ENCODE peak calls at places on chromosomes 16 and 17, in ten cellular contexts. B, A, G, O, C, P, Z, T, K and M are unnamed samples.

GRCh38 chr16:19717319-19717718 is 708 bp downstream of the KNOP1 start:
- DNase-seq in O (no peak), P (peak), C (no peak), K (peak), B (no peak), G (no peak), Z (no peak), A (no peak), T (peak), M (no peak)

GRCh38 chr17:28986714-28987367 is 19.0 kb downstream of the SEZ6 start:
- DNase-seq in Z (no peak), C (no peak), P (no peak), K (no peak), B (no peak), G (no peak), T (no peak), A (no peak), O (no peak), M (no peak)

GRCh38 chr17:81401727-81402529 is 6.7 kb downstream of the BAHCC1 start:
- DNase-seq in T (peak), B (no peak), P (no peak), O (no peak), A (peak), K (no peak), C (no peak), G (no peak), Z (no peak), M (no peak)

GRCh38 chr17:67217446-67217845 is 27.6 kb downstream of the HELZ start:
- DNase-seq in B (no peak), O (no peak), G (no peak), C (no peak), Z (no peak), P (no peak), T (no peak), A (no peak), K (no peak), M (no peak)

GRCh38 chr17:72754513-72754912 is 338.0 kb downstream of the SLC39A11 start:
- DNase-seq in T (no peak), G (no peak), P (no peak), A (no peak), Z (no peak), B (no peak), C (no peak), O (no peak), K (no peak), M (no peak)

GRCh38 chr17:65537845-65538678 is 23.4 kb downstream of the AXIN2 start:
- DNase-seq in A (no peak), Z (no peak), C (peak), K (no peak), G (no peak), T (no peak), P (no peak), B (no peak), O (no peak), M (no peak)

GRCh38 chr17:73646409-73647305 is 2.4 kb upstream of the SDK2 start:
- DNase-seq in C (no peak), A (no peak), Z (peak), P (no peak), K (peak), T (peak), B (peak), O (peak), G (peak), M (no peak)

GRCh38 chr16:53457670-53458069 is 23.4 kb downstream of the RBL2 start:
- DNase-seq in Z (no peak), G (no peak), A (no peak), O (no peak), C (peak), T (no peak), P (peak), B (no peak), K (peak), M (no peak)

GRCh38 chr16:77443834-77444460 is 9.1 kb upstream of the ADAMTS18 start:
- DNase-seq in Z (no peak), G (no peak), T (no peak), K (no peak), B (no peak), P (no peak), O (no peak), A (no peak), C (no peak), M (no peak)

GRCh38 chr17:76993636-76994035 is 125.4 kb downstream of the MGAT5B start:
- DNase-seq in G (no peak), O (no peak), P (no peak), Z (no peak), C (no peak), T (peak), B (no peak), A (no peak), K (no peak), M (no peak)

GRCh38 chr16:31875112-31875803 is 1.7 kb downstream of the ZNF267 start:
- DNase-seq in T (peak), P (no peak), B (no peak), Z (no peak), K (no peak), A (no peak), C (no peak), G (no peak), O (no peak), M (no peak)

GRCh38 chr16:85376292-85377095 is 236.6 kb upstream of the GSE1 start:
- DNase-seq in T (no peak), K (no peak), O (no peak), P (no peak), C (no peak), Z (no peak), G (no peak), B (no peak), A (peak), M (no peak)

GRCh38 chr16:9787717-9788116 is 394.5 kb downstream of the GRIN2A start:
- DNase-seq in C (no peak), K (peak), P (no peak), A (no peak), O (no peak), B (no peak), T (no peak), Z (no peak), G (no peak), M (no peak)

GRCh38 chr17:36890398-36891190 is 46.7 kb upstream of the LHX1 start:
- DNase-seq in Z (no peak), G (no peak), O (no peak), P (no peak), K (no peak), C (no peak), A (no peak), B (no peak), T (peak), M (no peak)

GRCh38 chr16:4882633-4883285 is 35.5 kb downstream of the UBN1 start:
- DNase-seq in G (no peak), B (peak), K (no peak), P (peak), T (no peak), O (no peak), C (no peak), Z (peak), A (no peak), M (no peak)

GRCh38 chr16:64121473-64121872 is 1000.4 kb downstream of the CDH11 start:
- DNase-seq in Z (no peak), C (no peak), A (no peak), G (no peak), P (no peak), B (no peak), T (peak), K (no peak), O (no peak), M (no peak)

GRCh38 chr17:48505788-48506187 is 25.0 kb downstream of the HOXB1 start:
- DNase-seq in O (no peak), B (peak), K (peak), T (peak), C (no peak), G (no peak), Z (peak), A (no peak), P (peak), M (no peak)

GRCh38 chr16:56332464-56333079 is 92.8 kb downstream of the AMFR start:
- DNase-seq in T (peak), O (no peak), Z (no peak), B (peak), K (peak), A (peak), P (peak), C (no peak), G (peak), M (no peak)

GRCh38 chr17:2695961-2696760 is 15.4 kb downstream of the CLUH start:
- DNase-seq in O (peak), K (no peak), T (no peak), Z (no peak), B (no peak), A (no peak), P (no peak), C (no peak), G (no peak), M (peak)

GRCh38 chr16:89716493-89716892 is 4.2 kb downstream of the VPS9D1 start:
- DNase-seq in Z (no peak), K (no peak), A (no peak), T (no peak), O (no peak), B (no peak), P (no peak), G (no peak), C (no peak), M (no peak)

GRCh38 chr16:11301645-11302513 is 20.7 kb upstream of the PRM1 start:
- DNase-seq in P (no peak), K (no peak), G (no peak), A (no peak), Z (no peak), O (no peak), B (no peak), C (no peak), T (no peak), M (no peak)

GRCh38 chr17:76683011-76683755 is 27.6 kb downstream of the MXRA7 start:
- DNase-seq in C (no peak), G (no peak), T (peak), O (no peak), P (no peak), B (no peak), K (no peak), Z (no peak), A (no peak), M (no peak)

GRCh38 chr17:38554430-38555350 is 51.1 kb downstream of the SRCIN1 start:
- DNase-seq in O (no peak), A (no peak), B (no peak), C (no peak), Z (peak), P (no peak), K (no peak), T (no peak), G (no peak), M (no peak)

GRCh38 chr16:88974641-88975215 is 2.3 kb downstream of the CBFA2T3 start:
- DNase-seq in Z (no peak), T (no peak), P (no peak), B (no peak), O (no peak), A (no peak), G (no peak), C (no peak), K (no peak), M (no peak)